ENCODE peak calls at places on chromosomes 1 and 21, in seven cellular contexts. C, M, V, S, A, X and P are unnamed samples.

GRCh38 chr1:154221815-154222081 is 993 bp downstream of the UBAP2L start:
- DNase-seq in V (no peak), S (no peak), A (peak), C (no peak), M (no peak), X (no peak), P (no peak)

GRCh38 chr1:228794810-228795209 is 59.5 kb downstream of the RHOU start:
- DNase-seq in M (no peak), A (no peak), V (no peak), X (no peak), C (peak), S (no peak), P (peak)

GRCh38 chr21:22201669-22202068 is 1203.5 kb downstream of the NCAM2 start:
- DNase-seq in S (no peak), C (no peak), X (no peak), A (no peak), M (no peak), V (no peak), P (no peak)

GRCh38 chr21:39004776-39005605 is 178.3 kb downstream of the PSMG1 start:
- DNase-seq in S (no peak), V (no peak), A (no peak), C (no peak), X (no peak), M (no peak), P (no peak)

GRCh38 chr21:42541174-42541573 is 27.5 kb downstream of the SLC37A1 start:
- DNase-seq in X (no peak), M (no peak), V (no peak), A (no peak), C (no peak), S (no peak), P (no peak)

GRCh38 chr1:156657971-156658319 is 16.0 kb downstream of the BCAN start:
- DNase-seq in C (no peak), M (no peak), V (no peak), A (no peak), X (no peak), S (no peak), P (no peak)

GRCh38 chr1:7454052-7454815 is 316.9 kb upstream of the VAMP3 start:
- DNase-seq in S (no peak), M (no peak), A (no peak), V (peak), C (no peak), X (no peak), P (no peak)

GRCh38 chr1:218164930-218165686 is 120.0 kb upstream of the RRP15 start:
- DNase-seq in M (peak), X (no peak), S (peak), A (no peak), C (no peak), V (no peak), P (peak)

GRCh38 chr1:64042331-64043100 is 160.9 kb upstream of the UBE2U start:
- DNase-seq in M (no peak), A (peak), V (peak), X (no peak), C (no peak), S (no peak), P (no peak)

GRCh38 chr1:93631626-93632365 is 49.8 kb downstream of the BCAR3 start:
- DNase-seq in S (no peak), M (no peak), X (no peak), C (peak), A (no peak), V (no peak), P (peak)

GRCh38 chr1:116433283-116434257 is 60.5 kb downstream of the ATP1A1 start:
- DNase-seq in C (no peak), X (no peak), S (no peak), A (no peak), M (no peak), V (no peak), P (no peak)

GRCh38 chr1:41435570-41436178 is 48.8 kb downstream of the EDN2 start:
- DNase-seq in A (no peak), S (no peak), V (no peak), C (no peak), X (no peak), M (no peak), P (no peak)

GRCh38 chr1:166062695-166063094 is 104.1 kb downstream of the FAM78B start:
- DNase-seq in A (no peak), S (no peak), C (no peak), V (no peak), X (no peak), M (no peak), P (no peak)

GRCh38 chr1:4630561-4630960 is 23.8 kb upstream of the AJAP1 start:
- DNase-seq in X (no peak), V (no peak), A (no peak), S (no peak), C (no peak), M (no peak), P (no peak)

GRCh38 chr21:43961382-43961909 is 50.7 kb upstream of the TRAPPC10 start:
- DNase-seq in V (no peak), S (no peak), X (no peak), A (no peak), C (no peak), M (no peak), P (no peak)

GRCh38 chr1:19495000-19495656 is 9.8 kb upstream of the CAPZB start:
- DNase-seq in X (no peak), V (no peak), A (no peak), M (no peak), C (no peak), S (no peak), P (no peak)

GRCh38 chr21:16279658-16280581 is 550.1 kb downstream of the USP25 start:
- DNase-seq in C (no peak), M (no peak), S (no peak), A (peak), X (no peak), V (no peak), P (no peak)

GRCh38 chr1:78340006-78340405 is 150.8 kb upstream of the PTGFR start:
- DNase-seq in S (no peak), C (no peak), X (no peak), A (no peak), V (no peak), M (no peak), P (no peak)

GRCh38 chr1:30882678-30883388 is 25.7 kb downstream of the SDC3 start:
- DNase-seq in V (no peak), S (no peak), M (no peak), A (no peak), C (no peak), X (no peak), P (no peak)

GRCh38 chr1:159779403-159779851 is 1.3 kb upstream of the DUSP23 start:
- DNase-seq in S (no peak), X (no peak), A (no peak), C (no peak), V (no peak), M (no peak), P (no peak)

GRCh38 chr1:79899914-79900313 is 893.4 kb upstream of the ADGRL4 start:
- DNase-seq in X (no peak), C (no peak), M (no peak), S (no peak), A (peak), V (no peak), P (no peak)

GRCh38 chr1:8858888-8859706 is 19.4 kb downstream of the ENO1 start:
- DNase-seq in C (no peak), M (peak), V (no peak), A (no peak), X (no peak), S (peak), P (no peak)

GRCh38 chr1:109193653-109194590 is 19.8 kb upstream of the SARS1 start:
- DNase-seq in C (peak), S (peak), V (peak), X (no peak), A (no peak), M (peak), P (peak)

GRCh38 chr1:164668451-164668850 is 109.5 kb downstream of the PBX1 start:
- DNase-seq in S (no peak), A (no peak), X (no peak), V (no peak), M (no peak), C (no peak), P (no peak)

GRCh38 chr21:31184462-31184861 is 146.2 kb upstream of the KRTAP19-8 start:
- DNase-seq in A (no peak), M (no peak), V (no peak), X (peak), S (peak), C (no peak), P (no peak)

GRCh38 chr21:29332461-29333354 is 34.0 kb downstream of the BACH1 start:
- DNase-seq in A (no peak), C (no peak), V (no peak), X (no peak), M (no peak), S (no peak), P (no peak)

GRCh38 chr1:87154351-87154750 is 174.3 kb upstream of the LMO4 start:
- DNase-seq in M (peak), V (no peak), C (no peak), X (no peak), A (no peak), S (no peak), P (no peak)

GRCh38 chr1:45246760-45247159 is 40.4 kb upstream of the ZSWIM5 start:
- DNase-seq in S (peak), A (peak), M (no peak), C (no peak), V (no peak), X (no peak), P (no peak)

GRCh38 chr1:22502167-22502566 is 50.5 kb downstream of the ZBTB40 start:
- DNase-seq in A (no peak), V (no peak), X (no peak), M (no peak), S (no peak), C (no peak), P (no peak)

GRCh38 chr1:21936366-21937031 is 611 bp downstream of the HSPG2 start:
- DNase-seq in S (no peak), C (no peak), A (no peak), X (no peak), V (no peak), M (no peak), P (no peak)

GRCh38 chr21:44444286-44444931 is 10.9 kb upstream of the LRRC3 start:
- DNase-seq in V (no peak), C (no peak), S (no peak), X (no peak), M (no peak), A (no peak), P (no peak)

GRCh38 chr1:70760170-70760569 is 287.4 kb downstream of the PTGER3 start:
- DNase-seq in X (no peak), A (no peak), S (no peak), V (no peak), C (no peak), M (no peak), P (no peak)

GRCh38 chr1:1752190-1752589 is 26.1 kb downstream of the NADK start:
- DNase-seq in S (no peak), V (no peak), X (no peak), A (no peak), C (no peak), M (no peak), P (no peak)

GRCh38 chr21:27648560-27648959 is 681.7 kb upstream of the ADAMTS5 start:
- DNase-seq in X (no peak), M (no peak), C (no peak), S (no peak), V (no peak), A (peak), P (no peak)

GRCh38 chr1:118785246-118785645 is 202.9 kb downstream of the TBX15 start:
- DNase-seq in X (no peak), A (no peak), V (no peak), C (no peak), M (no peak), S (no peak), P (no peak)

GRCh38 chr1:242132446-242132845 is 133.5 kb upstream of the MAP1LC3C start:
- DNase-seq in S (no peak), C (no peak), V (no peak), X (no peak), M (no peak), A (no peak), P (no peak)

GRCh38 chr1:221085712-221086111 is 206.5 kb downstream of the HLX start:
- DNase-seq in S (no peak), A (no peak), C (no peak), V (no peak), M (no peak), X (no peak), P (no peak)